ENCODE peak calls at places on chromosome 20, in four cellular contexts. B, U, Q and F are unnamed samples. For H3K27me3, the result is how much of the 10 kb centered on the place peaks cover.

GRCh38 chr20:51687071-51687470 is 81.1 kb downstream of the ATP9A start:
- DNase-seq in U (peak), Q (peak), B (peak), F (no peak)

GRCh38 chr20:21096321-21097043 is 9.7 kb downstream of the LINC00237 start:
- DNase-seq in U (no peak), Q (no peak), B (peak), F (peak)

GRCh38 chr20:25336561-25337422 is 53.8 kb downstream of the ABHD12 start:
- DNase-seq in Q (peak), B (peak), U (peak), F (peak)

GRCh38 chr20:48797275-48797825 is 30.4 kb downstream of the PREX1 start:
- DNase-seq in Q (no peak), U (no peak), B (no peak), F (peak)

GRCh38 chr20:63178445-63178818 is 37.5 kb downstream of the YTHDF1 start:
- DNase-seq in Q (no peak), B (no peak), U (no peak), F (peak)

GRCh38 chr20:62814060-62814708 is 2.7 kb upstream of the COL9A3 start:
- DNase-seq in U (no peak), Q (no peak), B (no peak), F (no peak)

GRCh38 chr20:14922503-14923267 is 585.3 kb upstream of the FLRT3 start:
- DNase-seq in B (no peak), Q (no peak), U (no peak), F (no peak)

GRCh38 chr20:32674362-32674789 is 635 bp upstream of the C20orf203 start:
- DNase-seq in U (peak), Q (peak), B (peak), F (peak)

GRCh38 chr20:10985536-10985935 is 311.7 kb upstream of the JAG1 start:
- DNase-seq in Q (peak), B (peak), U (peak), F (no peak)

GRCh38 chr20:64080013-64080812 is at the start of gene OPRL1:
- DNase-seq in B (no peak), Q (no peak), U (peak), F (no peak)

GRCh38 chr20:61520761-61521460 is 268.9 kb downstream of the CDH4 start:
- DNase-seq in Q (no peak), U (peak), B (peak), F (no peak)
- H3K9ac ChIP-seq in Q (no peak), U (no peak), B (no peak), F (no peak)

GRCh38 chr20:19403549-19403948 is 191.1 kb downstream of the SLC24A3 start:
- DNase-seq in B (no peak), Q (no peak), U (no peak), F (peak)

GRCh38 chr20:19404836-19405235 is 192.4 kb downstream of the SLC24A3 start:
- DNase-seq in B (no peak), U (no peak), Q (no peak), F (no peak)

GRCh38 chr20:19407731-19408130 is 195.3 kb downstream of the SLC24A3 start:
- DNase-seq in B (no peak), Q (peak), U (no peak), F (no peak)

GRCh38 chr20:19406371-19406770 is 193.9 kb downstream of the SLC24A3 start:
- DNase-seq in B (no peak), U (no peak), Q (no peak), F (no peak)

GRCh38 chr20:19405958-19406357 is 193.5 kb downstream of the SLC24A3 start:
- DNase-seq in B (no peak), Q (no peak), U (no peak), F (no peak)
- H3K27me3 ChIP-seq in B (under half), Q (under half), U (under half), F (under half)

DNA sequence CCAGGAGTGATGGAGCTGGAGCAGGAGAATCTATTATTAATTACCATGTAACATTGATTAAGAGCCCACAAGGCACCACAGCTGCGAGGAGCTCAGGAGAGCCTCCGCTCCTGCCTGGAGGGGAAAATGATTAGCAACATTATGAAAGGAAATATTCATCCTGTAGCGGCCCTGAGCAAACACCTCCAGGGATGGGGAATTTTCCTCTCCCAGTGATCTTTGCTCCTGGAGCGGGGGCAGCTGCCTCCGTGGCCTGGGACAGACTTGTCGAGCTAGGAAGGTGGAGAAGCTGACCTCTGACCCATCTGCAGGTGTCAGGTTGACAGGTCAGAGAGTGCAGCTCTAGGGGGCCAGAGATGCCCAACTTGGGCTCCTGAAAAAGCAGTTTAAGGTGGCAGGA is 40.1 kb upstream of the SIRPA start:
- DNase-seq in B (no peak), U (no peak), Q (no peak), F (no peak)
- H3K9ac ChIP-seq in B (no peak), U (no peak), Q (no peak), F (no peak)

GRCh38 chr20:43191946-43192847 is 2.5 kb upstream of the PTPRT start:
- DNase-seq in U (no peak), B (no peak), Q (no peak), F (peak)

GRCh38 chr20:43189614-43190331 is at the start of gene PTPRT:
- DNase-seq in U (no peak), B (no peak), Q (no peak), F (peak)

GRCh38 chr20:43188861-43189613 is 669 bp downstream of the PTPRT start:
- DNase-seq in Q (no peak), U (no peak), B (no peak), F (peak)

GRCh38 chr20:43191143-43191542 is 1.4 kb upstream of the PTPRT start:
- DNase-seq in B (no peak), U (no peak), Q (no peak), F (peak)

DNA sequence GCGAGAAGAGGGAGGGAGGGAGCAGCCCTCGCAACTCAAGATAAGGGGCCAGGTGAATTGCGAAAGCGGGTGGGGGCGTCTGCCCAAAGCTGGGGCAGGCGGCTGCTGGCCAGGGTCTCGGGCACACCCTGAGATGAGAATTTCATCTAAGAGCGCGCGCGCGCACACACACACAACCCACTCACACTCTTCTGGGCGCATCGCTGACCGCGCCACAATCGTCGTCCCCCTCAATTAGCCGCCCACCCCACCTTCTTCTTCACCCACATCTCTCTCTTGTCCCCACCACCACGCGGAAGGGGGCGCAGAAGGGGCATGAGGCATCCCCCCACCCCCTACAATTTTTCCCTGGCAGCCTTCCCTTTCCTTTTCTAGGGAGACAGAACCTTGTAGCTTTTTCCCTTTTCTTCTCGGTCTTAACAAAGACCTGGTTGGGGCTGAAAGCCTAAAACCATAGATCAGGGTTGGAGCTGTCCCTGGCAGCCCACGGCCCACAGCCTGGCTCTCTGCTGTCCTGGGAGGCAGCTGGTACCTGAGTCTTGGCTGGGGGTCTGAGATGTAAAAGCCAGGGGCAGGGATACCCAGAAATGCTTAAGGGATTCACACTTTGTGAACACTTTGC is 737 bp upstream of the PTPRT start:
- DNase-seq in B (no peak), Q (no peak), U (no peak), F (peak)
- H3K27me3 ChIP-seq in B (under half), Q (under half), U (under half), F (half or more)

GRCh38 chr20:17624551-17625245 is 54.8 kb downstream of the DSTN start:
- DNase-seq in B (no peak), U (no peak), Q (no peak), F (no peak)
- H3K9ac ChIP-seq in B (no peak), U (no peak), Q (no peak), F (no peak)

DNA sequence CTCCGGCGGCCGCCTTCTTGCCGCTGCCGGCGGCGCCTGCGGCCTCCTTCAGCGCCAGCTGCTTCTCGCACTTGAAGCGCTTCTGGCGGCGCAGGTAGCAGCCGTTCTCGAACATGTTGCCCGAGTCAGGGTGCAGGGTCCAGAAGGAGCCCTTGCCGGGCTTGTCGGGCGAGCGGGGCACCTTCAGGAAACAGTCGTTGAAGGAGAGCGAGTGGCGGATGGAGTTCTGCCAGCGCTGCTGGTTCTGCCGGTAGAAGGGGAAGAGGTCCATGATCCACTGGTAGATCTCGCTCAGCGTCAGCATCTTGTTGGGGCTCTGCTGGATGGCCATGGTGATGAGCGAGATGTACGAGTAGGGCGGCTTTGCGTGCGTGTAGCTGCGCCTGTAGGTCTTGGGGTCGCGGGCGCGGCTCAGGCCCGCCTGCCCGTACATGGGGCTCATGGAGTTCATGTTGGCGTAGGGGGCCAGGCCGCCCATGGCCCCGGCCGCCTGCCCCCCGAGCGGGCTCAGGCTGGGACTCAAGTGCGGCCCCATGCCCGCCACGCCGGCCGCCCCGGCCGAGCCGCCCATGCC is 1.9 kb downstream of the FOXA2 start:
- DNase-seq in U (no peak), Q (no peak), B (no peak), F (peak)
- H3K27me3 ChIP-seq in U (half or more), Q (half or more), B (half or more), F (under half)

DNA sequence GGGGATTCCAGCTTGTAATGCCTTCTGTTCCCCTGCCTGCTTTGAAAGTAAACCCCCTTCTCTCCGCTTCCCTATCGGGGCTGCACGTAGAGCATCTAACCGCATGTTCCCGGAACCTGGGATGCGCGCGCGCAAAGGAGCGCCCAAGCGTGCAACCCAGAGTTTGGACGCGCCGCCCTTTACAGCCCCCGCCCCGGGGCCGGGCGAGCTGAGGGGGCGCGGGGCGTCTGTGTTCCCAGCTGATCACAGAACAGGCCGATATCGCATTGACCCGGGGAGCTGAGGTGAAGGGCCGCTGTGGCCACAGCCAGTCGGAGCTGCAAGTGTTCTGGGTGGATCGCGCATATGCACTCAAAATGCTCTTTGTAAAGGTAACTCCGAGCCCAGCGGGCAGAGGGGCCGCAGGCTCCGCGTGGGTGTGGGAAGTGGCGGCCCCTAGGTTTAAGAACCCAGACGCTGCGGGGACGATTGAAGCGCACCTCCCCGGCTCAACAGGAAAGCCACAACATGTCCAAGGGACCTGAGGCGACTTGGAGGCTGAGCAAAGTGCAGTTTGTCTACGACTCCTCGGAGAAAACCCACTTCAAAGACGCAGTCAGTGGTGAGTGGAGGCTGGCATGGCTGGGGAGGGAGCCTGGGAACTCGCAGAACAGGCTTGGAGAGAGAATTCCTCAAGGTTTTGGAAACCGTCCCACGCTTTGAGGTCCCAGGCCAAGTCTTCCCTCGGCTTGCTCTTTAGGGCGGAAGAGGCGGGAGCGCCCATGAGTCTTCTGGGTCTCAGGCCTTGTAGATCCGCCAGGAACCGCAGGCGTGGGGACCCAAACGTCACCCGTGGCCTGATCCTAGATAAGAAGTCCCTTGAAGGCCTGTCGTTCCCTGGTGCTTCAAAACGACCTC is 1.6 kb downstream of the LAMP5 start:
- DNase-seq in B (no peak), U (peak), Q (no peak), F (peak)
- H3K9ac ChIP-seq in B (no peak), U (no peak), Q (no peak), F (no peak)